ENCODE peak calls at places on chromosome 19, in seven cellular contexts. V is ovary, K is IMR-90, T is body of pancreas, H is breast epithelium, Y is A549, U is K562. C is an unnamed sample.

GRCh38 chr19:55197531-55197930 is 11.8 kb downstream of the PTPRH start:
- DNase-seq in V (no peak), K (no peak), T (no peak), H (no peak), Y (peak), U (peak), C (no peak)

GRCh38 chr19:38729653-38730469 is 14.4 kb downstream of the CAPN12 start:
- DNase-seq in V (peak), K (peak), T (peak), H (peak), Y (peak), U (peak), C (no peak)

GRCh38 chr19:55178781-55179569 is 1.1 kb downstream of the SYT5 start:
- DNase-seq in V (peak), K (peak), T (peak), H (no peak), Y (peak), U (peak), C (no peak)

GRCh38 chr19:34332027-34332786 is 32.8 kb upstream of the GPI start:
- DNase-seq in V (no peak), K (peak), T (no peak), H (no peak), Y (no peak), U (no peak), C (no peak)

GRCh38 chr19:10624585-10624984 is 768 bp upstream of the SLC44A2 start:
- DNase-seq in V (no peak), K (no peak), T (no peak), H (no peak), Y (no peak), U (no peak), C (no peak)

GRCh38 chr19:49497047-49497789 is 984 bp downstream of the RPS11 start:
- DNase-seq in V (no peak), K (peak), T (peak), H (no peak), Y (peak), U (peak), C (no peak)

GRCh38 chr19:34984287-34984686 is 15.8 kb upstream of the GRAMD1A start:
- DNase-seq in V (no peak), K (no peak), T (no peak), H (no peak), Y (no peak), U (no peak), C (no peak)

GRCh38 chr19:38869160-38869835 is 8.8 kb downstream of the RINL start:
- DNase-seq in V (no peak), K (no peak), T (peak), H (no peak), Y (no peak), U (no peak), C (no peak)

GRCh38 chr19:49473868-49474544 is at the start of gene FLT3LG:
- DNase-seq in V (peak), K (peak), T (peak), H (peak), Y (peak), U (peak), C (peak)

GRCh38 chr19:49441210-49441959 is at the start of gene SLC17A7:
- DNase-seq in V (no peak), K (no peak), T (peak), H (no peak), Y (peak), U (peak), C (no peak)

GRCh38 chr19:3977242-3978143 is 6.6 kb upstream of the DAPK3 start:
- DNase-seq in V (peak), K (no peak), T (no peak), H (peak), Y (no peak), U (no peak), C (no peak)

GRCh38 chr19:1608414-1609391 is 3.4 kb upstream of the UQCR11 start:
- DNase-seq in V (no peak), K (no peak), T (no peak), H (no peak), Y (no peak), U (no peak), C (no peak)

GRCh38 chr19:31174948-31175347 is 174.3 kb downstream of the TSHZ3 start:
- DNase-seq in V (no peak), K (no peak), T (no peak), H (no peak), Y (no peak), U (no peak), C (peak)

GRCh38 chr19:12967907-12968306 is 1.5 kb upstream of the DAND5 start:
- DNase-seq in V (no peak), K (peak), T (no peak), H (no peak), Y (no peak), U (no peak), C (no peak)

GRCh38 chr19:1933942-1934341 is 7.0 kb upstream of the CSNK1G2 start:
- DNase-seq in V (no peak), K (no peak), T (no peak), H (no peak), Y (no peak), U (no peak), C (no peak)

GRCh38 chr19:33740811-33741396 is 55.8 kb upstream of the KCTD15 start:
- DNase-seq in V (no peak), K (peak), T (peak), H (no peak), Y (peak), U (peak), C (no peak)

GRCh38 chr19:36221474-36221873 is 6.6 kb downstream of the ZNF146 start:
- DNase-seq in V (no peak), K (no peak), T (no peak), H (no peak), Y (no peak), U (no peak), C (no peak)

GRCh38 chr19:55210120-55210493 is 806 bp upstream of the PTPRH start:
- DNase-seq in V (no peak), K (peak), T (peak), H (no peak), Y (peak), U (no peak), C (no peak)

GRCh38 chr19:3266792-3267469 is 42.5 kb downstream of the CELF5 start:
- DNase-seq in V (no peak), K (no peak), T (no peak), H (peak), Y (no peak), U (no peak), C (no peak)

GRCh38 chr19:10295305-10295846 is 5.6 kb downstream of the ICAM5 start:
- DNase-seq in V (no peak), K (no peak), T (peak), H (no peak), Y (peak), U (no peak), C (no peak)

GRCh38 chr19:51724543-51724942 is 752 bp upstream of the HAS1 start:
- DNase-seq in V (no peak), K (no peak), T (no peak), H (no peak), Y (no peak), U (no peak), C (no peak)

GRCh38 chr19:3098515-3099346 is 4.6 kb downstream of the GNA11 start:
- DNase-seq in V (no peak), K (peak), T (peak), H (no peak), Y (no peak), U (no peak), C (no peak)

GRCh38 chr19:279231-279630 is 12.0 kb downstream of the PLPP2 start:
- DNase-seq in V (no peak), K (no peak), T (no peak), H (no peak), Y (no peak), U (no peak), C (no peak)

GRCh38 chr19:10352764-10353671 is 13.6 kb upstream of the ICAM3 start:
- DNase-seq in V (peak), K (no peak), T (peak), H (no peak), Y (no peak), U (peak), C (no peak)

GRCh38 chr19:47848871-47849473 is 10.1 kb upstream of the TPRX2 start:
- DNase-seq in V (no peak), K (no peak), T (peak), H (no peak), Y (peak), U (peak), C (no peak)

GRCh38 chr19:49514151-49514550 is 1.7 kb downstream of the FCGRT start:
- DNase-seq in V (no peak), K (no peak), T (peak), H (no peak), Y (no peak), U (no peak), C (no peak)

GRCh38 chr19:10603084-10603872 is 16.2 kb upstream of the AP1M2 start:
- DNase-seq in V (no peak), K (no peak), T (peak), H (peak), Y (no peak), U (peak), C (no peak)

GRCh38 chr19:33124207-33125098 is 7.5 kb upstream of the WDR88 start:
- DNase-seq in V (no peak), K (no peak), T (no peak), H (no peak), Y (no peak), U (peak), C (no peak)

GRCh38 chr19:18469245-18470107 is 31.5 kb upstream of the ISYNA1 start:
- DNase-seq in V (peak), K (peak), T (peak), H (no peak), Y (peak), U (peak), C (no peak)

GRCh38 chr19:18975011-18975410 is 34.0 kb upstream of the HOMER3 start:
- DNase-seq in V (no peak), K (peak), T (no peak), H (no peak), Y (no peak), U (no peak), C (no peak)

GRCh38 chr19:19403373-19403901 is 2.0 kb upstream of the GATAD2A start:
- DNase-seq in V (no peak), K (peak), T (peak), H (no peak), Y (no peak), U (peak), C (no peak)

GRCh38 chr19:43623889-43624670 is 4.7 kb upstream of the ZNF428 start:
- DNase-seq in V (no peak), K (no peak), T (no peak), H (no peak), Y (no peak), U (peak), C (no peak)

GRCh38 chr19:38089440-38089839 is 134.6 kb downstream of the DPF1 start:
- DNase-seq in V (no peak), K (no peak), T (no peak), H (no peak), Y (no peak), U (no peak), C (no peak)

GRCh38 chr19:14023404-14024235 is 4.3 kb upstream of the RLN3 start:
- DNase-seq in V (no peak), K (peak), T (peak), H (no peak), Y (peak), U (peak), C (no peak)
- TF ChIP-seq CTCF in V (no peak), K (peak), T (peak), H (peak), Y (peak), U (peak), C (no peak)

DNA sequence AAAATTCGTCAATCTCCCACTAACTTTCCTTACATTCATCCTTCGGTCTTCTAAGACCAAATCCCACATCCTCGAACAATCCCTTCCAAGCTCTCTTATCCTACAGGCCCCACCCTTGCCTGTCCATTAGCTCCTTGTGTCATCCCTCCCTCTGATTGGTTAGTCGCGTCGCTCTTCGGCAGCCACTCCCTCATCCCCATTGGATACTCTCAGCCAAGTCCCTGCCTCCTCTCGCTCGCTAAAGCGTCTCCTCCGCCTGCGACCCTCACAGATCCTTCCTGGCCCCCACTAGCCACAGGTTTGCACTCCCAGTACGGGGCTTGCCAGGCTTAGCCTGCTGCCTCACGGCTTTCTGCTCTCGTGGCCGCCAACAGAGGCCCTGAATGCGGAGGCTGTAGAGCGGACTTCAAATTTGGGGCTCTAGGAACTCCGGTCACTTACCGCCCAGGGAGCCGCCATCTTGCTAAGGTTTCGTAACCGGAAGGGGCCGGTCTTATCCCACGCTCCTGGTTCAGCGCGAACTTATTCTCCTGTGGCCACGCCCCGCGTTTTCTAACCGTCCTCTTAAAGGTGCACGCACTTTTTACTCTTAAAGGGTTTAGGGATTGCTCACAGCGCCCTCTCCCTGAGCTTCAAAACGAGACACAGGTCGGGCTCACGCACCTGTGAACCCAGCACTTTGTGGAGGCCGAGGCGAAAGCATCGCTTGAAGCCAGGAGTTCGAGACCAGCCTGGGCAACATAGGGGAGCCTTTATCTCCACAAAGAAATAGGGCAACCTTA is at the start of gene DMAC2:
- DNase-seq in V (peak), K (peak), T (peak), H (peak), Y (peak), U (peak), C (peak)
- TF ChIP-seq POLR2A in V (peak), K (peak), T (peak), H (peak), Y (peak), U (peak), C (peak)

GRCh38 chr19:54035215-54036178 is 28.2 kb downstream of the VSTM1 start:
- DNase-seq in V (no peak), K (peak), T (no peak), H (no peak), Y (peak), U (peak), C (no peak)

GRCh38 chr19:54026656-54027055 is 35.2 kb downstream of the CACNG6 start:
- DNase-seq in V (no peak), K (no peak), T (no peak), H (no peak), Y (no peak), U (no peak), C (no peak)

GRCh38 chr19:54030895-54031586 is 32.7 kb downstream of the VSTM1 start:
- DNase-seq in V (no peak), K (peak), T (no peak), H (no peak), Y (peak), U (peak), C (no peak)

GRCh38 chr19:54024660-54025059 is 33.2 kb downstream of the CACNG6 start:
- DNase-seq in V (no peak), K (no peak), T (no peak), H (no peak), Y (peak), U (no peak), C (no peak)

GRCh38 chr19:54029930-54030490 is 33.7 kb downstream of the VSTM1 start:
- DNase-seq in V (no peak), K (peak), T (peak), H (no peak), Y (peak), U (peak), C (no peak)
- TF ChIP-seq CTCF in V (no peak), K (peak), T (peak), H (no peak), Y (peak), U (peak), C (peak)

DNA sequence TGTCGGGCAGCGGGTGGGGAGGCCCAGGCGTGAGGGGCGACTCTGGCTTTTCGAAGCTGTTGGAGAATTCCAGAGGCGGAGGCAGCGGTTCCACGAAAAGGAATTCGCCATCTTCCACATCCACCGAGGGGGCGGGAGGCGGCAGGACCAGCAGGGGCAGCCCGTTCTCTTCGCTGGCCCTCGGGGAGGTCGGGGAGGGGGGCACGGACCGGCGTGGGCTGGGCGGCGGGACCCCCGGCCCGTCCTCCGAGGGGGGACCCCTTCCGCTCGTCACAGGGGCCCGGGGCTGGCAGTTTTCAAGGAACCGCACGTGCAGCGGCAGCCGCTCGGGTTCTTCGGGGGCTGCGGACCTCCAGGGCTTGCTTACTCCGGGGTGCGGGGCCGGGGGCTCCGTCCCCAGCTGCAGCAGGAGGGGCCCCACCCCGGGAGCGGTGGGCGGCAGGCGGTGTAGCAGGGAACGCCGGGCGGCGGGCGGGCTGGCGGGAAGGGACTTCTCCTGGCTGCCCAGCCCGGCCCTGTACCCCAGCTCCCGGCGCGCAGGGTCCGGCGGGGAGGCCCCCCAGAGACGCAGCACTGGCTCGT is 18.0 kb downstream of the C19orf81 start:
- DNase-seq in V (no peak), K (no peak), T (no peak), H (no peak), Y (no peak), U (no peak), C (no peak)
- TF ChIP-seq POLR2A in V (no peak), K (no peak), T (no peak), H (no peak), Y (no peak), U (no peak), C (no peak)

GRCh38 chr19:15195987-15196682 is 4.7 kb downstream of the NOTCH3 start:
- DNase-seq in V (no peak), K (no peak), T (peak), H (peak), Y (no peak), U (no peak), C (no peak)

GRCh38 chr19:15194938-15195337 is 5.9 kb downstream of the NOTCH3 start:
- DNase-seq in V (no peak), K (peak), T (peak), H (peak), Y (no peak), U (no peak), C (no peak)

GRCh38 chr19:15196683-15197005 is 4.2 kb downstream of the NOTCH3 start:
- DNase-seq in V (no peak), K (no peak), T (no peak), H (no peak), Y (no peak), U (no peak), C (no peak)

GRCh38 chr19:15197275-15198005 is 3.4 kb downstream of the NOTCH3 start:
- DNase-seq in V (no peak), K (peak), T (peak), H (no peak), Y (no peak), U (no peak), C (no peak)

GRCh38 chr19:15195381-15195964 is 5.3 kb downstream of the NOTCH3 start:
- DNase-seq in V (no peak), K (peak), T (peak), H (peak), Y (no peak), U (no peak), C (no peak)
- TF ChIP-seq CTCF in V (no peak), K (peak), T (no peak), H (no peak), Y (no peak), U (no peak), C (no peak)

DNA sequence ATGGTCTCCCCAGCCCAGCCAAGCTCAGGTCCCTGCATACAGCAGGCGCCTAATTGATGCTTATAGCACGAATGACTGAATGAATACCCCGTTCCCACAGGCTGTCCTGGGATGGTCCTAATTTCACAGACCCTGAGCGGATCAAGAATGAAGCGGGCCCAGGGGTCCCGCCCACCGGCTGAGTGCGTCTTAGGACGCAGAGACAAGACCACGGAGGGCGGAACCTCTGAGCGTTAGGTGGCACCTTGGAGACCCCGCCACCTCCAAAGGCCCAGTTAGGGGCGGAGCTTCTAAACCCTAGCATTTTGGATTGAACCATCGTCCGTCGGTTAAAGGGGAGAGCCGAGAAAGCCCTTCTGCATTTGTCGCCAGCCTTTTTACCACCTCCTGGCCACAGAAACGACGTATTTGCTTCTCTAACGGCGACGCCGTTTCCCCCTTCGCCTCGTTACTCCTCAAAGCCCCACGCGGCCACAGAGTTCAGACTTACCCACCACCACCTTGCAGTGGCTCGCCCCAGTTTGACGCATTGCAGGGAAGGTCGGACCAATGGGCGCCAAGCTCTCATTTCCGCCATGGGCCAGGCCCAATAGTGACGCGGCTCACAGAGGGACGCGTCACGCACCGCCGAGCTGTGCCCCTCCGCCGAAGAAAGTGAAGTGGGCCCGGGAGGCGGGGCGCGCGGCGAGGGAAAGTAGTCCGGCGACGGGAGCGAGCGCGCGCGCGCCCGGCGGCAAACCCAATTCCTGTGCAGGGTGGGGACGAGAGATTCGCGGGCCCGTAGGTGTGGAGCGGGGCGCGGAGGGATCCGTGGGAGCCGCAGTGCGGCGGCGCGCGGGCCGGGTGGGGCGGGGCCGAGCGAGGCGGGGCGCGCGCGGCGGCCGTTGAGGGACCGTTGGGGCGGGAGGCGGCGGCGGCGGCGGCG is 475 bp upstream of the CALM3 start:
- DNase-seq in V (peak), K (peak), T (peak), H (peak), Y (peak), U (peak), C (peak)
- TF ChIP-seq POLR2A in V (no peak), K (peak), T (peak), H (peak), Y (peak), U (peak), C (peak)

DNA sequence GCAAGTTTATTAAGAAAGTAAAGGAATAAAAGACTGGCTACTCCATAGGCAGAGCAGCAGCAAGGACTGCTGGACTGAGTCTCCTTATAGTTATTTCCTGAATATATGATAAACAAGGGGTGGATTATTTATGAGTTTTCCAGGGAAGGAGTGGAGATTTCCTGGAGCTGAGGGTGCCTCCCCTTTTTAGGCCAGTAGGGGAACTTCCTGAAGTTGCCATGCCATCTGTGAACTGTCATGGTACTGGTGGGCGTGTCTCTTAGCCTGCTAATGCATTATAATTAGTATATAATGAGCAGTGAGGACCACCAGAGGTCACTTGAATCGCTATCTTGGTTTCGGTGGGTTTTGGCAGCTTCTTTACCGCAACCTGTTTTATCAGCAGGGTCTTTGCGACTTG is 13.5 kb downstream of the ZSCAN5A start:
- DNase-seq in V (no peak), K (no peak), T (no peak), H (no peak), Y (no peak), U (no peak), C (no peak)
- TF ChIP-seq CTCF in V (no peak), K (no peak), T (no peak), H (no peak), Y (no peak), U (peak), C (peak)